ENCODE peak calls at places on chromosome 22, in nine cellular contexts. Z is sigmoid colon, H is SK-N-SH, E is HepG2, J is ovary, M is A549, D is K562, B is suprapubic skin, O is tibial nerve. N is an unnamed sample.

GRCh38 chr22:40603088-40603605 is 33.4 kb downstream of the MRTFA start:
- DNase-seq in H (no peak), M (peak), D (no peak), E (no peak), J (no peak), Z (no peak), B (no peak), O (no peak), N (no peak)

GRCh38 chr22:27573992-27574391 is 227.6 kb downstream of the MN1 start:
- DNase-seq in D (no peak), H (no peak), Z (no peak), B (no peak), O (no peak), M (no peak), J (no peak), E (no peak), N (no peak)

GRCh38 chr22:49735411-49736311 is 92.0 kb downstream of the BRD1 start:
- DNase-seq in B (no peak), E (no peak), J (no peak), H (peak), D (peak), O (no peak), M (no peak), Z (peak), N (no peak)

GRCh38 chr22:36930041-36930935 is 16.9 kb downstream of the CSF2RB start:
- DNase-seq in H (no peak), D (no peak), J (no peak), Z (no peak), E (no peak), M (no peak), O (no peak), B (no peak), N (peak)

GRCh38 chr22:30822216-30823014 is 127.7 kb downstream of the OSBP2 start:
- DNase-seq in O (no peak), D (peak), M (no peak), H (peak), B (no peak), Z (no peak), E (no peak), J (no peak), N (no peak)

GRCh38 chr22:30252411-30253204 is 6.0 kb upstream of the LIF start:
- DNase-seq in H (no peak), M (peak), E (no peak), Z (no peak), O (no peak), D (no peak), B (no peak), J (no peak), N (peak)

GRCh38 chr22:47369020-47369419 is 606.6 kb downstream of the TBC1D22A start:
- DNase-seq in E (no peak), O (no peak), M (no peak), Z (no peak), B (peak), H (no peak), D (no peak), J (no peak), N (no peak)

GRCh38 chr22:30250039-30250565 is 3.5 kb upstream of the LIF start:
- DNase-seq in B (no peak), M (no peak), E (no peak), Z (no peak), J (no peak), D (no peak), H (no peak), O (no peak), N (no peak)

GRCh38 chr22:23833017-23833795 is 5.6 kb downstream of the DERL3 start:
- DNase-seq in E (no peak), H (peak), M (no peak), J (peak), D (no peak), B (peak), O (no peak), Z (peak), N (no peak)

GRCh38 chr22:35473971-35474370 is 66.7 kb upstream of the RASD2 start:
- DNase-seq in H (no peak), J (no peak), Z (no peak), D (no peak), O (no peak), B (no peak), M (no peak), E (no peak), N (no peak)

GRCh38 chr22:44136112-44136511 is 44.6 kb upstream of the PARVG start:
- DNase-seq in D (no peak), H (no peak), E (no peak), O (no peak), J (peak), B (peak), Z (peak), M (no peak), N (no peak)

GRCh38 chr22:42203609-42204008 is 66.8 kb downstream of the TCF20 start:
- DNase-seq in E (no peak), O (no peak), M (no peak), J (no peak), H (no peak), B (no peak), Z (no peak), D (no peak), N (no peak)

GRCh38 chr22:40819741-40820140 is 595 bp upstream of the SLC25A17 start:
- DNase-seq in Z (no peak), M (no peak), E (no peak), B (no peak), H (peak), O (no peak), J (no peak), D (no peak), N (no peak)

GRCh38 chr22:45460288-45461109 is 42.2 kb upstream of the FBLN1 start:
- DNase-seq in O (peak), M (no peak), E (no peak), D (no peak), H (peak), B (no peak), J (peak), Z (peak), N (peak)

GRCh38 chr22:48380016-48380665 is 1447.5 kb downstream of the BRD1 start:
- DNase-seq in B (no peak), H (no peak), J (peak), D (no peak), Z (peak), O (no peak), M (no peak), E (no peak), N (no peak)

GRCh38 chr22:48376936-48377335 is 1450.7 kb downstream of the BRD1 start:
- DNase-seq in J (no peak), H (no peak), Z (peak), O (no peak), M (no peak), D (no peak), E (no peak), B (no peak), N (no peak)

GRCh38 chr22:48382197-48382596 is 1445.5 kb downstream of the BRD1 start:
- DNase-seq in E (no peak), Z (peak), B (no peak), H (peak), D (no peak), M (no peak), J (peak), O (no peak), N (no peak)

GRCh38 chr22:48378673-48379072 is 1449.0 kb downstream of the BRD1 start:
- DNase-seq in D (no peak), B (no peak), J (no peak), M (no peak), Z (peak), H (no peak), O (no peak), E (no peak), N (no peak)

GRCh38 chr22:48379371-48379770 is 1448.3 kb downstream of the BRD1 start:
- DNase-seq in Z (peak), E (no peak), D (no peak), O (no peak), M (no peak), J (peak), H (no peak), B (no peak), N (no peak)
- TF ChIP-seq EP300 in Z (no peak), E (no peak), D (no peak), O (no peak), M (no peak), J (no peak), H (no peak), B (no peak), N (no peak)

GRCh38 chr22:38125038-38125610 is 14.6 kb upstream of the BAIAP2L2 start:
- DNase-seq in D (no peak), H (no peak), Z (no peak), E (no peak), O (no peak), B (no peak), J (no peak), M (no peak), N (no peak)

GRCh38 chr22:38122616-38123015 is 12.1 kb upstream of the BAIAP2L2 start:
- DNase-seq in O (no peak), D (no peak), M (no peak), J (no peak), Z (no peak), E (no peak), B (no peak), H (no peak), N (no peak)

GRCh38 chr22:38118182-38118581 is 7.7 kb upstream of the BAIAP2L2 start:
- DNase-seq in M (no peak), H (no peak), E (no peak), J (no peak), B (no peak), O (no peak), D (no peak), Z (no peak), N (no peak)

GRCh38 chr22:38124236-38124974 is 13.9 kb upstream of the BAIAP2L2 start:
- DNase-seq in Z (no peak), D (no peak), M (no peak), J (no peak), O (no peak), H (no peak), B (no peak), E (no peak), N (no peak)

GRCh38 chr22:38120359-38121110 is 10.1 kb upstream of the BAIAP2L2 start:
- DNase-seq in E (no peak), M (no peak), D (no peak), B (no peak), Z (no peak), H (no peak), J (no peak), O (no peak), N (peak)
- TF ChIP-seq EP300 in E (no peak), M (no peak), D (no peak), B (no peak), Z (no peak), H (no peak), J (no peak), O (no peak), N (no peak)

GRCh38 chr22:21624120-21624879 is 5.5 kb downstream of the YDJC start:
- DNase-seq in M (peak), D (peak), E (no peak), Z (no peak), H (peak), J (no peak), O (no peak), B (no peak), N (peak)
- TF ChIP-seq EP300 in M (no peak), D (peak), E (no peak), Z (no peak), H (no peak), J (no peak), O (no peak), B (no peak), N (no peak)

DNA sequence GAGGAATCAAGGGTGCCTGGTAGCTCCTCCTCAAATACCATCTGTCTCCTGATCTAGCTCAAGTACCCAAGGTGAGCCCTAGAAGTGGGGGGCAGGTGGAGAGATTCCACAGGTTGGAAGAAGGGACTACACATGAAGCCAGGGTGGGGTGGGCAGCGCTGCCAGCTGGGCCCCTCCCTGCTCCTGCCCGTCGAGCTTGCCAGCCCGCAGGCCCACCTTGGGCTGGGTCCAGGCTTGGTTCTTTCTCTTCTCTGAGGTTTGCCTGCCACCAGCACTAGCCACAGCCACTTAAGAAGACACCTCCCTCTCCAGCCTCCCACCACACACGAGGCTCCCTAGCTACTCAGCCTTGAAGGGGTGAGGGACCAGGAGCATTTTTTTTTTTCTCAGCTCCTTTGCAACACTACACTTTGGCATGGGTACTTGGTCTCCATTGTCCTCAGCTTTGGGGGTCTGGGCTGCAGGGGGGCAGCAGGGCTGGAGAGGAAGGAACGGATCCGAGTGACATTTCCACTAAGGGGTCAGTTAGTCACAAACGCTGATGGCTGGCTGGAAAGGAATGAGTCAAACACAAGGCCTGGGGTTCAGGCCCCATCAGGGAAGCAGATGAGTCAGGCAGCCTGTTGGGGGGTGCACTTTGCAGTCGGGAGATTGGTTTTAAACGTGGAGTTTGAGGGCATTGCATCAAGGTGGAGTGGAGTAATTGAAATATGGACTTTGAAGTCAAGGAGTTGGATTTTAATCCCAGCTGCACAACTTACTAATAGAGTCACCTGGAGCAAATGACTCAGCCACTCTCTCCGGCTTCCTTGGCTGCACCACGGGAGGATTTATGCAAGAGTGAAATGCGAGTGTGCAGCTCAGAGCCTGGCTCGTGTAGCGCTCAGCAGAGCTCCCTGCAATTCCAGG is 7.4 kb upstream of the NPTXR start:
- DNase-seq in O (no peak), H (no peak), E (no peak), M (peak), J (no peak), B (no peak), Z (no peak), D (no peak), N (no peak)
- TF ChIP-seq EP300 in O (no peak), H (no peak), E (no peak), M (no peak), J (no peak), B (no peak), Z (no peak), D (no peak), N (no peak)

GRCh38 chr22:20205964-20206708 is 55.3 kb upstream of the CCDC188 start:
- DNase-seq in M (peak), Z (peak), D (peak), O (no peak), E (peak), B (peak), H (no peak), J (peak), N (peak)
- TF ChIP-seq EP300 in M (no peak), Z (no peak), D (peak), O (no peak), E (no peak), B (no peak), H (no peak), J (no peak), N (no peak)

N was measured in transverse colon.